ENCODE peak calls at places on chromosomes 11 and 22, in eight cellular contexts. Q is HFF-Myc, K is mucosa of descending colon, A is stomach, P is fibroblast of villous mesenchyme, Y is brain microvascular endothelial cell, M is upper lobe of left lung, V is kidney. C is an unnamed sample.
A peak's percentile ranks its signal among the peaks of the same experiment; 100 is the strongest.

GRCh38 chr11:57776577-57776976 is 15.0 kb downstream of the CTNND1 start:
- DNase-seq in Q (no peak), K (no peak), A (no peak), P (no peak), Y (no peak), M (no peak), V (no peak), C (no peak)

GRCh38 chr11:111631666-111632039 is 29.4 kb downstream of the SIK2 start:
- DNase-seq in Q (peak; percentile 69), K (no peak), A (no peak), P (peak; percentile 69), Y (peak; percentile 56), M (no peak), V (no peak), C (peak; percentile 92)

GRCh38 chr22:27460596-27461347 is 340.8 kb downstream of the MN1 start:
- DNase-seq in Q (no peak), K (peak; percentile 28), A (no peak), P (no peak), Y (no peak), M (no peak), V (no peak), C (peak; percentile 73)

GRCh38 chr11:45395421-45395820 is 109.3 kb upstream of the SYT13 start:
- DNase-seq in Q (no peak), K (no peak), A (no peak), P (no peak), Y (no peak), M (no peak), V (no peak), C (no peak)

GRCh38 chr11:2378527-2379210 is 1.6 kb downstream of the CD81 start:
- DNase-seq in Q (peak; percentile 56), K (no peak), A (no peak), P (peak; percentile 83), Y (no peak), M (no peak), V (peak; percentile 89), C (peak; percentile 75)

GRCh38 chr11:68939583-68940555 is 36.2 kb downstream of the IGHMBP2 start:
- DNase-seq in Q (no peak), K (no peak), A (no peak), P (no peak), Y (no peak), M (no peak), V (peak; percentile 45), C (no peak)

GRCh38 chr22:29345932-29346331 is 30.4 kb upstream of the RASL10A start:
- DNase-seq in Q (no peak), K (no peak), A (no peak), P (peak; percentile 45), Y (no peak), M (peak; percentile 59), V (no peak), C (no peak)

GRCh38 chr11:127003260-127003981 is 2.9 kb upstream of the KIRREL3 start:
- DNase-seq in Q (no peak), K (peak; percentile 23), A (no peak), P (no peak), Y (no peak), M (no peak), V (peak; percentile 70), C (peak; percentile 73)

DNA sequence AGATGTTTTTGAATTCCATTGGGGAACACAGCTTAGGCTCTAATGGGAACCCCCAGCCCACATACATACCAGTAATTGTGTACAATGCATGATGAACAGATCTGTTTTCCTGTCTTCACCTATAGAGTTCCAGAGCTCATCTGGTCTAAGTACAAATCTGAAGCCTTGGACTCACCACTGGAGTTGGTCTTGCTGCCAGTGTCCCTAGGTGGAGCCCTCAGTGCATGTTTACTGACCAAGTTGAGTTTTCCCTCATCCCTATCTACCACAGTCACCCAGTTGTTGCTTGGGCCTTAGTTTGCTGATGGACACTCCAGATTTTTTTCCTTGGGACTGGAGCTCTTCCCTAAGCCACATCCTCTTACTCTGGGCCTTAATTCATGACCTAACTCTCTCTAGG is 159.2 kb upstream of the DDI1 start:
- DNase-seq in Q (no peak), K (no peak), A (no peak), P (peak; percentile 12), Y (no peak), M (no peak), V (no peak), C (peak; percentile 20)
- TF ChIP-seq CTCF in Q (peak; percentile 15), K (no peak), A (no peak), P (peak; percentile 23), Y (peak; percentile 48), M (no peak), V (no peak), C (peak; percentile 40)

GRCh38 chr11:84686726-84687125 is 940.4 kb downstream of the DLG2 start:
- DNase-seq in Q (no peak), K (no peak), A (no peak), P (no peak), Y (no peak), M (no peak), V (no peak), C (no peak)
- H3K4me3 ChIP-seq in Q (no peak overlapping the region), K (no peak overlapping the region), A (no peak overlapping the region), P (no peak overlapping the region), Y (no peak overlapping the region), M (no peak overlapping the region), V (no peak overlapping the region), C (no peak overlapping the region)

DNA sequence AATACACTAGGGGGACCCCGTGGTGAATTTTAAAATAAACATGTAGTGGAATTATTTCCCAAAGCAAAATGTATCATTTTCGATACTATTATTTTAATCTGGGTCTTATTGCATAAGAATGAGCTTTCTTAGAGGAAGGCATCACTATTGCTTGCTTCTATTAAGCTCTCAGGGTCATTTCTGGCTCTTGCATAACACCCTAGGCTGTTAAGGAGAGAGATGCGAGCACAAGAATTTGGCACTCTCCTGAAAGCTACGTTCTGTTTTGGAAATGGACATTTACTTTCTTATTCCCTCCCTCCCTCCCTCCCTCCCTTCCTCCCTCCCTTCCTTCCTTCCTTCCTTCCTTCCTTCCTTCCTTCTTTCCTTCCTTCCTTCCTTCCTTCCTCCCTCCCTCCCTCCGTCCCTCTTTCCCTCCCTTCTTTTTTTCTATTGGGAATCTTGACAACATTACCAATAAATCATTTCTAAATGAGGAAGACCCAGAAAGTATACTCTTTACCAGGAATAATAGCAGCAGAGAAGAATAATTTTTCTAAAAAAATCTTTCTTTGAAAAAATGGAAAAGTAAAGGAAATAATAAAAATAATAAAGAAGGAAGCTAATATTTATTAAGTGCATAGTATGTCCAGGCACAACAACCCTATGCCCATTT is 83.6 kb upstream of the BDNF start:
- DNase-seq in Q (no peak), K (no peak), A (no peak), P (peak; percentile 15), Y (no peak), M (no peak), V (no peak), C (no peak)
- TF ChIP-seq CTCF in Q (no peak), K (no peak), A (no peak), P (no peak), Y (no peak), M (no peak), V (no peak), C (no peak)

DNA sequence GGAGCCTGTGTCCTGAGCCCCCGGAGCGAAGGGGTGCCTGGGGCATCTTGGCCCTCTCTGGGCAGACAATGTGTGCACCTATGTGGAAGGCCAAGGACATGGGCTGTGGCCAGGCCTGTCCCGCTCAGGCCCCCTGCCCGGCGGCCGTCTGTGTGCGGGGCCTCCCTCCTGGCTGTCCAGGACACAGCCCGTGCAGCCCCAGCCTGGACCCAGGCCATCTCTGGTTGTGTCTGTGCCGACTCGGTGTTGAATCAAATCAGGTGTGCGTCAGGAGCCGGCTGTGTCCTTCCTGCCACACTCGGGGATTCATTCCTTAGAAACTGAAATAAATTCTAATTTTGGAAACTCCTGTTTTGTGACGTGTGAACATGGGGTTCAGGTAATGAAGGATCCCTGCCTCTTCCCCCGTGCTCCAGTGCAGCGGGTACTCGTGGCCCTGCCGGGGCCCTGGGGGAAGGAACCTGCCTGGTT is 1.5 kb upstream of the SELENOO start:
- DNase-seq in Q (no peak), K (no peak), A (no peak), P (no peak), Y (no peak), M (no peak), V (no peak), C (no peak)
- H3K4me3 ChIP-seq in Q (no peak overlapping the region), K (no peak overlapping the region), A (no peak overlapping the region), P (no peak overlapping the region), Y (no peak overlapping the region), M (no peak overlapping the region), V (no peak overlapping the region), C (peak overlapping the region; percentile 68)

DNA sequence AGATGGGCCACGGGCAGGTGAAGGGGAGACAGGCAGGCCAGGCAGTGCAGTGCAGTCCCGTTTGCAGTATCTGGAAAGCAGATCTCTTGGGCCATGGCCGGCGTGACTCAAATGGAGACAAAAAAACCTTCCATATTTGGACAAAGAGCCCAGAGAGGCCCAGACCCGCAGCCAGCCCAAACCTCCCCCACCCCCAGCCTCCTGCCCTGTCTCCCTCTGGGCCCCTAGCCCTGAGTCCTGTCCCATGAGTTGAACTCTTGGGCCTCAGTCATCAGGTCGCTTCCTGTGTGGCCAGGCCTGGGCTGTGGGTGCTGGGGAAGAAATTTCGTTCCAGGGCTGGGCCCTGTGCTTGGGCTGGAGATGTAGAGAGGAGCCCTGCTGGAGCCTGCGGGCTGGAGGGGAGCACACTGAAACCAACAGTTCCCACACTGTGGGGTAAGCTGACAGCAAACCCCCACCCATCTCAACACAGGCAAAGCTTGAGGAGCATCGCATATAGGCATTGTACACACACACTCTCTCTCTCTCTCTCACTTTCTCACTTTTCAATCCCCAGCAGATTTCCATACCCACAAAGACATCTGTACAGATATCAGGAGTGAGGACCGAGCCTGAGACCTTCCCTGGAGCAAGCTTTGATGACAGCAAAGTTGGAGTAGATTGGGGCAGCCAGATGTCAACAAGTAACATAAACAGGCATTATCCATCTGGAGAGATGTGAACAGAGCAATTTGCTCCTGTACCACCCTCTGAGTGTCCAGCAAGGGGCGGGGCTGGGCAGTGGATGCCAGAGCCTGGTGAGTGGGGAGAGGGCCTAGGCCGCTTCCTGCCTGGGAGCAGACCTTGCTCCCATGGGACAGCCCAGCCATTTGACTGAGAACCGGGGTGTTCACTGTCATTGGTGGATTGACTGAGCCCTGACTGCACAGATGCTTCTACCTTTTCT is 17.2 kb downstream of the ARHGEF17 start:
- DNase-seq in Q (no peak), K (no peak), A (no peak), P (peak; percentile 76), Y (peak; percentile 43), M (no peak), V (peak; percentile 93), C (no peak)
- TF ChIP-seq CTCF in Q (no peak), K (no peak), A (no peak), P (no peak), Y (no peak), M (no peak), V (no peak), C (no peak)

DNA sequence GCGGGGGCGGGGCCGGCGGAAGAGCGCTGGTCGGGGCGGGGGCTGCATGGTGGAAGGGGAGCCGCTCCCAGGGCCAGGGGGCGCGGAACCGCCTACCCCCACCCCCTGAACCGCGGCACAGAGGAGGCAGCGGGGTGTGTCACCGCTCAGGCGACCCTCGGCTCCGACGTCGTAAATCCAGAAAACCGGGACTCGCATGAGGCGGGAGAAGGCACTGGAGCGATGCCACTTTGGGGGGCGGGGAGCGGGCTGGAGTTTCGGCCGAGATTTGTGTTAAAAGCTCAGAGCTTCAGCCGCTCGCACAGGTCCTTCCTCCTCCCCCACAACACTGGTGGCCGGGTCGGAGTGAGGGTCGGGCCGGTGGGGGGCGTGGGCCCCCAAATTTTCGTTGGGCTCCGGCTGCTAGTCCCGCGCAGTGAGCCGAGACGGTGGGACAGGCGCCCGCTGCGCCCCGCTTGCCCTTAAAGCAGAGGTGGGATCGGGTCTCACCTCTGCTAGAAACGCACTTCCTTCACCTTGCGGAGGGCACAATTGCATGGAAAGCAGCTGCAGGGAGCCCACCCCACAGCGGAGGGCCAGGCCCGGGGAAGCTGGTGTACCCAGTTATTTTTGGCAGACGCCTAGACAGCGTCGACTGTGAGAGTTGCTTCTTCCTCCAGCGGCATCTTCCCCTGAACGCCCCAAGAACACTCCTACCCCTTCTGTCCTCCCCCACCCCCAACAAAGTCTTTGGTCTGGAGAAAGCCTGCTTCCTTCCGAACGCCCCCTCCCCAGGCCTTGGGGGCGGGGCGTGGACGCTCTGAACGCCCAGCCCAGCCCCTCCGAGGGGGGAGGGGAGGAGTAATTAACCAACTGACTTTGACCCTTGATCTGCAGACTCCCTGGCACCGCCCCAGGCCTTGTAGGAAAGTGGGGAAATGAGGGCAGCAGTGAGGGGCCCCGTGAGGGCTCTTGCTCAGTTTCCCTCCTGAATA is 1.1 kb downstream of the OVOL1 start:
- DNase-seq in Q (no peak), K (peak; percentile 97), A (peak; percentile 42), P (no peak), Y (no peak), M (no peak), V (peak; percentile 83), C (no peak)
- H3K4me3 ChIP-seq in Q (no peak overlapping the region), K (peak overlapping the region; percentile 64), A (peak overlapping the region; percentile 35), P (no peak overlapping the region), Y (no peak overlapping the region), M (peak overlapping the region; percentile 46), V (peak overlapping the region; percentile 78), C (no peak overlapping the region)

C was measured in foreskin fibroblast.